ENCODE peak calls at places on chromosomes 7 and 10, in eight cellular contexts. One of them, this sample, is unnamed. For H3K27me3, the result is how much of the 10 kb centered on the place peaks cover.

GRCh38 chr7:130420943-130421578 is 19.8 kb downstream of the CEP41 start:
- DNase-seq in GM12878: no peak
- DNase-seq in heart right ventricle: no peak
- DNase-seq in testis: no peak
- DNase-seq in colonic mucosa: no peak
- DNase-seq in CD8-positive, alpha-beta T cell: no peak
- DNase-seq in heart left ventricle: no peak
- DNase-seq in Panc1: no peak
- DNase-seq in this sample: no peak

GRCh38 chr7:107742678-107743566 is 1.0 kb upstream of the CBLL1 start:
- DNase-seq in GM12878: peak
- DNase-seq in Panc1: peak
- DNase-seq in testis: no peak
- DNase-seq in heart left ventricle: peak
- DNase-seq in colonic mucosa: peak
- DNase-seq in CD8-positive, alpha-beta T cell: no peak
- DNase-seq in heart right ventricle: peak
- DNase-seq in this sample: no peak

GRCh38 chr7:149865437-149865836 is 8.3 kb upstream of the ATP6V0E2 start:
- DNase-seq in heart left ventricle: no peak
- DNase-seq in colonic mucosa: no peak
- DNase-seq in CD8-positive, alpha-beta T cell: peak
- DNase-seq in Panc1: no peak
- DNase-seq in testis: no peak
- DNase-seq in heart right ventricle: no peak
- DNase-seq in GM12878: no peak
- DNase-seq in this sample: no peak

GRCh38 chr10:93913706-93914105 is 19.9 kb downstream of the SLC35G1 start:
- DNase-seq in CD8-positive, alpha-beta T cell: no peak
- DNase-seq in heart right ventricle: no peak
- DNase-seq in GM12878: no peak
- DNase-seq in testis: no peak
- DNase-seq in colonic mucosa: no peak
- DNase-seq in heart left ventricle: no peak
- DNase-seq in Panc1: no peak
- DNase-seq in this sample: no peak

GRCh38 chr7:134464496-134464895 is 5.6 kb upstream of the AKR1B1 start:
- DNase-seq in colonic mucosa: no peak
- DNase-seq in Panc1: no peak
- DNase-seq in CD8-positive, alpha-beta T cell: no peak
- DNase-seq in heart right ventricle: no peak
- DNase-seq in heart left ventricle: no peak
- DNase-seq in testis: no peak
- DNase-seq in GM12878: no peak
- DNase-seq in this sample: no peak

GRCh38 chr7:116315293-116315692 is 105.0 kb downstream of the TES start:
- DNase-seq in GM12878: no peak
- DNase-seq in heart right ventricle: no peak
- DNase-seq in colonic mucosa: no peak
- DNase-seq in testis: no peak
- DNase-seq in Panc1: no peak
- DNase-seq in heart left ventricle: peak
- DNase-seq in CD8-positive, alpha-beta T cell: no peak
- DNase-seq in this sample: no peak

GRCh38 chr10:88707429-88708110 is 1.5 kb downstream of the LIPK start:
- DNase-seq in heart left ventricle: no peak
- DNase-seq in Panc1: peak
- DNase-seq in heart right ventricle: no peak
- DNase-seq in testis: no peak
- DNase-seq in CD8-positive, alpha-beta T cell: no peak
- DNase-seq in GM12878: no peak
- DNase-seq in colonic mucosa: no peak
- DNase-seq in this sample: no peak

GRCh38 chr10:30984563-30985328 is 46.9 kb downstream of the ZNF438 start:
- DNase-seq in CD8-positive, alpha-beta T cell: no peak
- DNase-seq in Panc1: no peak
- DNase-seq in testis: no peak
- DNase-seq in GM12878: no peak
- DNase-seq in heart right ventricle: no peak
- DNase-seq in heart left ventricle: no peak
- DNase-seq in colonic mucosa: no peak
- DNase-seq in this sample: no peak

GRCh38 chr10:114766470-114766869 is 55.1 kb upstream of the FHIP2A start:
- DNase-seq in heart left ventricle: no peak
- DNase-seq in Panc1: no peak
- DNase-seq in CD8-positive, alpha-beta T cell: no peak
- DNase-seq in heart right ventricle: no peak
- DNase-seq in GM12878: no peak
- DNase-seq in testis: no peak
- DNase-seq in colonic mucosa: peak
- DNase-seq in this sample: no peak
- H3K4me3 ChIP-seq in heart left ventricle: peak
- H3K4me3 ChIP-seq in Panc1: peak
- H3K4me3 ChIP-seq in CD8-positive, alpha-beta T cell: no peak
- H3K4me3 ChIP-seq in heart right ventricle: peak
- H3K4me3 ChIP-seq in GM12878: no peak
- H3K4me3 ChIP-seq in testis: no peak
- H3K4me3 ChIP-seq in colonic mucosa: peak
- H3K4me3 ChIP-seq in this sample: peak

GRCh38 chr7:46833186-46833585 is 748.7 kb downstream of the TNS3 start:
- DNase-seq in testis: no peak
- DNase-seq in colonic mucosa: no peak
- DNase-seq in GM12878: no peak
- DNase-seq in CD8-positive, alpha-beta T cell: no peak
- DNase-seq in Panc1: no peak
- DNase-seq in heart right ventricle: no peak
- DNase-seq in heart left ventricle: no peak
- DNase-seq in this sample: no peak

GRCh38 chr7:46838463-46838862 is 743.4 kb downstream of the TNS3 start:
- DNase-seq in CD8-positive, alpha-beta T cell: no peak
- DNase-seq in Panc1: no peak
- DNase-seq in heart left ventricle: no peak
- DNase-seq in heart right ventricle: no peak
- DNase-seq in GM12878: no peak
- DNase-seq in colonic mucosa: no peak
- DNase-seq in testis: no peak
- DNase-seq in this sample: no peak

GRCh38 chr7:46835556-46835955 is 746.4 kb downstream of the TNS3 start:
- DNase-seq in GM12878: no peak
- DNase-seq in heart right ventricle: no peak
- DNase-seq in heart left ventricle: no peak
- DNase-seq in testis: no peak
- DNase-seq in CD8-positive, alpha-beta T cell: no peak
- DNase-seq in Panc1: no peak
- DNase-seq in colonic mucosa: no peak
- DNase-seq in this sample: no peak

GRCh38 chr7:46832136-46832535 is 749.8 kb downstream of the TNS3 start:
- DNase-seq in heart left ventricle: no peak
- DNase-seq in colonic mucosa: no peak
- DNase-seq in heart right ventricle: no peak
- DNase-seq in CD8-positive, alpha-beta T cell: no peak
- DNase-seq in testis: no peak
- DNase-seq in Panc1: no peak
- DNase-seq in GM12878: no peak
- DNase-seq in this sample: no peak

DNA sequence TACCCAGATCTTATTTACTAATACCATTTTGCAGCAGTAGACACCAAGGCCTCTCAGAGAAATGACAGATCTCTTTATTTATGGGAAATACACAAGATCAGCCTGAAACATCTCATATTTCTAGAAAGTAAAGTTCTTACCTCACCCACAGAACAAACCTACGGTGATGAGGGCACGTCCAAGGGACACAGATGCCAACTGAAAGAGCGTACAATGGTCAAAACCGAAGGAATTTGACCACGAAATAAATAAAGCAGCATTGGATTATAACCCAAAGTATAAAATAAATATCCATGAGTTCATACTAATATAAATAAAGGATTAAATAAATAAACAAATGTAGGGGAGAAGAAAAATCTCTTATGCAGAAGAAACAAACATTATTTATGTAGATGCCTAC is 747.0 kb downstream of the TNS3 start:
- DNase-seq in heart right ventricle: no peak
- DNase-seq in heart left ventricle: no peak
- DNase-seq in testis: no peak
- DNase-seq in colonic mucosa: no peak
- DNase-seq in GM12878: no peak
- DNase-seq in Panc1: no peak
- DNase-seq in CD8-positive, alpha-beta T cell: no peak
- DNase-seq in this sample: no peak
- H3K27me3 ChIP-seq in heart right ventricle: under half
- H3K27me3 ChIP-seq in heart left ventricle: under half
- H3K27me3 ChIP-seq in testis: under half
- H3K27me3 ChIP-seq in colonic mucosa: under half
- H3K27me3 ChIP-seq in GM12878: under half
- H3K27me3 ChIP-seq in Panc1: under half
- H3K27me3 ChIP-seq in CD8-positive, alpha-beta T cell: under half
- H3K27me3 ChIP-seq in this sample: under half

GRCh38 chr7:81244213-81244612 is 325.4 kb upstream of the SEMA3C start:
- DNase-seq in GM12878: no peak
- DNase-seq in CD8-positive, alpha-beta T cell: no peak
- DNase-seq in Panc1: no peak
- DNase-seq in testis: no peak
- DNase-seq in heart right ventricle: no peak
- DNase-seq in colonic mucosa: no peak
- DNase-seq in heart left ventricle: no peak
- DNase-seq in this sample: no peak
- TF ChIP-seq CTCF in GM12878: no peak
- TF ChIP-seq CTCF in CD8-positive, alpha-beta T cell: no peak
- TF ChIP-seq CTCF in Panc1: peak
- TF ChIP-seq CTCF in testis: no peak
- TF ChIP-seq CTCF in heart right ventricle: no peak
- TF ChIP-seq CTCF in colonic mucosa: no peak
- TF ChIP-seq CTCF in heart left ventricle: no peak
- TF ChIP-seq CTCF in this sample: no peak

DNA sequence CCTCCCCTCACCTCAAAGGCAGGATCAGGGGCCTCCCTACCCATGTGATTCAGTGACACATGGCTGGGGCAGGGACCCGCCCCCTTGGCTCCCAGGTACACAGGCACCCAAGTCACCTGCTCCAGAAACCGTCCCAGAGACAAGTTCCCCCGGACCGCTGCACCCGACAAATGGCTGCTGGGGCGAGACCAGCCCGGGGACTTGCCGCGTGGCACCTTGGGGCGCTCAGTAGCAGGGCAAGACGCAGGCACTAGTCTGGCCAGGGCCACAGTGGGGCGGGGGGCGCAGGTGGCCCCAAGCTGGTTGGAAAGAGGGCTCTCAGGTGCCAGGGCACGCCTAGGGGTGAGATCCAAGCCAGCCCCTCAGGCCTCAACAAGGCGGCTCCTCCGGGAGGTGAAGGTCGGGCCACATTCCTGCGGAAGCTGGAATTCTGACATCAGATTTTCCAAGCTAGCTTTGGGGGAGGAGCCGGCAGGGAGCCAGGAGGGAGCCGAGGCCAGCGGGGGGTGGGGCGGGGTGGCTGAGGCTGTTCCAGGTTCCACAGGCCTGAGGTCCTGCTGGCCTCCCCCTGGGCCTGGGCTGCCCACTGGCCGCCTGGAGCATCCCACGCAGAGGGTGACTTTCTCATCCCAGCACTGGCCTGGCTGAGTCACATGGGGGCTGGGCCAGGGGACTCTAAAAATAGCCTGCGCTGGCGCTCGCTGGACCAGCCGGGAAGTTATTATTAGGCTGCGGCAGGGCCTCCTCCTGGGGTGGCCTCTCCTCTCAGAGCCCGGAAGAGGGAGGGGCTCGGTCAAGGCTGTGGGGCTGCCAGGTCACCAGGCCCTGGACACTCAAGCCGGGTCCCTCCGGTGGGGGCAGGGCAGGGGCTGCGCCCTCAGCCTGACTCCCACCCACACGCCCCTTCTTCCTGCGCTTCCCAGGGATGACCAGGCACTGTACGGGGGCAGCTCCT is 20.5 kb upstream of the INPP5A start:
- DNase-seq in Panc1: peak
- DNase-seq in heart left ventricle: peak
- DNase-seq in CD8-positive, alpha-beta T cell: no peak
- DNase-seq in testis: peak
- DNase-seq in colonic mucosa: peak
- DNase-seq in GM12878: no peak
- DNase-seq in heart right ventricle: peak
- DNase-seq in this sample: peak
- H3K4me3 ChIP-seq in Panc1: peak
- H3K4me3 ChIP-seq in heart left ventricle: peak
- H3K4me3 ChIP-seq in CD8-positive, alpha-beta T cell: no peak
- H3K4me3 ChIP-seq in testis: no peak
- H3K4me3 ChIP-seq in colonic mucosa: no peak
- H3K4me3 ChIP-seq in GM12878: no peak
- H3K4me3 ChIP-seq in heart right ventricle: peak
- H3K4me3 ChIP-seq in this sample: peak

GRCh38 chr10:99365311-99365710 is 36.2 kb downstream of the CNNM1 start:
- DNase-seq in heart left ventricle: no peak
- DNase-seq in CD8-positive, alpha-beta T cell: no peak
- DNase-seq in GM12878: no peak
- DNase-seq in heart right ventricle: no peak
- DNase-seq in colonic mucosa: no peak
- DNase-seq in testis: no peak
- DNase-seq in Panc1: no peak
- DNase-seq in this sample: no peak
- H3K27me3 ChIP-seq in heart left ventricle: under half
- H3K27me3 ChIP-seq in CD8-positive, alpha-beta T cell: under half
- H3K27me3 ChIP-seq in GM12878: under half
- H3K27me3 ChIP-seq in heart right ventricle: under half
- H3K27me3 ChIP-seq in colonic mucosa: under half
- H3K27me3 ChIP-seq in testis: under half
- H3K27me3 ChIP-seq in Panc1: under half
- H3K27me3 ChIP-seq in this sample: under half

GRCh38 chr10:43855667-43856210 is 207.1 kb upstream of the ZNF32 start:
- DNase-seq in heart right ventricle: no peak
- DNase-seq in CD8-positive, alpha-beta T cell: no peak
- DNase-seq in colonic mucosa: no peak
- DNase-seq in Panc1: no peak
- DNase-seq in GM12878: no peak
- DNase-seq in heart left ventricle: peak
- DNase-seq in testis: no peak
- DNase-seq in this sample: no peak

GRCh38 chr10:43853369-43853768 is 204.7 kb upstream of the ZNF32 start:
- DNase-seq in heart left ventricle: no peak
- DNase-seq in GM12878: no peak
- DNase-seq in heart right ventricle: no peak
- DNase-seq in CD8-positive, alpha-beta T cell: no peak
- DNase-seq in Panc1: no peak
- DNase-seq in colonic mucosa: no peak
- DNase-seq in testis: no peak
- DNase-seq in this sample: no peak

GRCh38 chr10:43852141-43852540 is 203.5 kb upstream of the ZNF32 start:
- DNase-seq in GM12878: no peak
- DNase-seq in heart left ventricle: no peak
- DNase-seq in colonic mucosa: no peak
- DNase-seq in CD8-positive, alpha-beta T cell: no peak
- DNase-seq in Panc1: no peak
- DNase-seq in testis: no peak
- DNase-seq in heart right ventricle: no peak
- DNase-seq in this sample: peak

GRCh38 chr10:43852644-43853214 is 204.0 kb upstream of the ZNF32 start:
- DNase-seq in testis: no peak
- DNase-seq in GM12878: no peak
- DNase-seq in heart left ventricle: no peak
- DNase-seq in heart right ventricle: no peak
- DNase-seq in Panc1: no peak
- DNase-seq in CD8-positive, alpha-beta T cell: no peak
- DNase-seq in colonic mucosa: no peak
- DNase-seq in this sample: no peak

GRCh38 chr10:43854042-43854441 is 205.4 kb upstream of the ZNF32 start:
- DNase-seq in testis: no peak
- DNase-seq in CD8-positive, alpha-beta T cell: no peak
- DNase-seq in colonic mucosa: no peak
- DNase-seq in GM12878: no peak
- DNase-seq in heart right ventricle: no peak
- DNase-seq in Panc1: no peak
- DNase-seq in heart left ventricle: peak
- DNase-seq in this sample: no peak
- TF ChIP-seq CTCF in testis: no peak
- TF ChIP-seq CTCF in CD8-positive, alpha-beta T cell: no peak
- TF ChIP-seq CTCF in colonic mucosa: no peak
- TF ChIP-seq CTCF in GM12878: no peak
- TF ChIP-seq CTCF in heart right ventricle: no peak
- TF ChIP-seq CTCF in Panc1: no peak
- TF ChIP-seq CTCF in heart left ventricle: no peak
- TF ChIP-seq CTCF in this sample: no peak